ENCODE peak calls at places on chromosomes 16 and 17, in five cellular contexts. E, Z, Q, A and J are unnamed samples.

GRCh38 chr17:74892974-74893911 is at the start of gene FADS6:
- DNase-seq in E (no peak), Z (no peak), Q (no peak), A (no peak), J (no peak)

GRCh38 chr16:83420206-83420760 is 387.5 kb upstream of the HSBP1 start:
- DNase-seq in E (no peak), Z (peak; percentile 38), Q (peak; percentile 42), A (no peak), J (no peak)

GRCh38 chr16:64468515-64469090 is 653.3 kb downstream of the CDH11 start:
- DNase-seq in E (no peak), Z (no peak), Q (no peak), A (no peak), J (no peak)

GRCh38 chr17:72715906-72716572 is 376.4 kb downstream of the SLC39A11 start:
- DNase-seq in E (no peak), Z (peak; percentile 98), Q (peak; percentile 98), A (no peak), J (no peak)

GRCh38 chr16:84241778-84242177 is 2.0 kb upstream of the KCNG4 start:
- DNase-seq in E (no peak), Z (no peak), Q (no peak), A (no peak), J (no peak)

GRCh38 chr17:77529328-77529650 is 388.5 kb downstream of the SEC14L1 start:
- DNase-seq in E (no peak), Z (no peak), Q (no peak), A (no peak), J (no peak)

GRCh38 chr16:82345318-82345717 is 175.3 kb upstream of the MPHOSPH6 start:
- DNase-seq in E (no peak), Z (no peak), Q (no peak), A (no peak), J (no peak)

GRCh38 chr16:68468849-68469248 is 20.5 kb upstream of the SMPD3 start:
- DNase-seq in E (no peak), Z (no peak), Q (no peak), A (no peak), J (no peak)

GRCh38 chr16:70694088-70694487 is 8.2 kb upstream of the MTSS2 start:
- DNase-seq in E (no peak), Z (peak; percentile 62), Q (peak; percentile 65), A (no peak), J (no peak)

GRCh38 chr17:1515640-1516402 is 591 bp downstream of the INPP5K start:
- DNase-seq in E (peak; percentile 24), Z (peak; percentile 62), Q (peak; percentile 89), A (peak; percentile 28), J (peak; percentile 51)